ENCODE peak calls at places on chromosomes 13 and 19, in four cellular contexts. O is sigmoid colon; S is CD8-positive, alpha-beta T cell; P is cardiac muscle cell. T is an unnamed sample. For H3K9me3, the result is how much of the 10 kb centered on the place peaks cover.

GRCh38 chr13:21124853-21125252 is 51.5 kb downstream of the SKA3 start:
- DNase-seq in O (no peak), S (no peak), P (peak), T (peak)

GRCh38 chr13:113152894-113153809 is 5.3 kb upstream of the PROZ start:
- DNase-seq in O (peak), S (peak), P (peak), T (peak)

GRCh38 chr13:75445717-75446529 is 36.0 kb downstream of the TBC1D4 start:
- DNase-seq in O (no peak), S (no peak), P (no peak), T (no peak)

GRCh38 chr13:37443538-37443937 is 155.0 kb downstream of the POSTN start:
- DNase-seq in O (no peak), S (no peak), P (no peak), T (no peak)

GRCh38 chr13:25872871-25873607 is 178.8 kb downstream of the SHISA2 start:
- DNase-seq in O (no peak), S (no peak), P (peak), T (no peak)

GRCh38 chr19:38556521-38557174 is 61.1 kb downstream of the MAP4K1 start:
- DNase-seq in O (no peak), S (no peak), P (no peak), T (no peak)

GRCh38 chr13:79392882-79393563 is 13.0 kb downstream of the RBM26 start:
- DNase-seq in O (no peak), S (no peak), P (no peak), T (no peak)

GRCh38 chr19:19613456-19613855 is 5.0 kb downstream of the PBX4 start:
- DNase-seq in O (no peak), S (no peak), P (no peak), T (no peak)

GRCh38 chr13:42660367-42660965 is 86.5 kb downstream of the TNFSF11 start:
- DNase-seq in O (no peak), S (no peak), P (no peak), T (no peak)

GRCh38 chr19:6767357-6768235 is at the start of gene SH2D3A:
- DNase-seq in O (peak), S (peak), P (peak), T (peak)

GRCh38 chr19:6765738-6766356 is 1.4 kb downstream of the SH2D3A start:
- DNase-seq in O (no peak), S (no peak), P (no peak), T (no peak)

GRCh38 chr19:6768236-6768785 is 1.1 kb upstream of the SH2D3A start:
- DNase-seq in O (no peak), S (no peak), P (no peak), T (no peak)

GRCh38 chr19:6766357-6767080 is 716 bp downstream of the SH2D3A start:
- DNase-seq in O (no peak), S (no peak), P (no peak), T (no peak)

GRCh38 chr19:6767081-6767356 is 216 bp downstream of the SH2D3A start:
- DNase-seq in O (no peak), S (no peak), P (no peak), T (peak)
- H3K9me3 ChIP-seq in O (under half), S (under half), P (under half), T (under half)

DNA sequence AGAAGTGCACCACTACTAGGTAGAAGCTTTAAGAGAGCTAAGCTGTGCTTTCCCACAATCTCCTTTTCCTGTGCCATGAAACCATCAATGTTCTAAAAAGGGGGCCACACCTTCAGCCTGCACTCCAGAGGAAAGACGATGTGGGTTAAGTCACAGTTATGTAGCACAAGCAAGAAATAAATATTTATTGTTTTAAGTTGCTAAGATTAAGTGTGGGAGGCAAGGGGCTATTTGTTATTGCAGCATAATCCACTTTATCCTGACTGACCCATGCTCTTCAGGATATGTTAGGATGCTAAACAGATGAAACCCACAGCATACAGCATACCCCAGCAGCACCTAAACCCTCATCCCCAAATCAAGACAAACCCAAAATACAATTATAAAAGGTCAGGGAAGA is 64.7 kb downstream of the MBD3L2B start:
- DNase-seq in O (no peak), S (no peak), P (no peak), T (no peak)
- H3K9me3 ChIP-seq in O (under half), S (under half), P (under half), T (under half)

GRCh38 chr13:111920306-111920931 is 146.5 kb upstream of the SOX1 start:
- DNase-seq in O (no peak), S (no peak), P (no peak), T (no peak)
- H3K9me3 ChIP-seq in O (under half), S (under half), P (under half), T (under half)

GRCh38 chr19:27522223-27522622 is 1690.7 kb downstream of the UQCRFS1 start:
- DNase-seq in O (no peak), S (no peak), P (no peak), T (no peak)
- H3K9me3 ChIP-seq in O (under half), S (under half), P (under half), T (half or more)

GRCh38 chr19:15919243-15919642 is 15.1 kb downstream of the CYP4F11 start:
- DNase-seq in O (no peak), S (no peak), P (no peak), T (no peak)
- H3K9me3 ChIP-seq in O (under half), S (under half), P (under half), T (under half)

DNA sequence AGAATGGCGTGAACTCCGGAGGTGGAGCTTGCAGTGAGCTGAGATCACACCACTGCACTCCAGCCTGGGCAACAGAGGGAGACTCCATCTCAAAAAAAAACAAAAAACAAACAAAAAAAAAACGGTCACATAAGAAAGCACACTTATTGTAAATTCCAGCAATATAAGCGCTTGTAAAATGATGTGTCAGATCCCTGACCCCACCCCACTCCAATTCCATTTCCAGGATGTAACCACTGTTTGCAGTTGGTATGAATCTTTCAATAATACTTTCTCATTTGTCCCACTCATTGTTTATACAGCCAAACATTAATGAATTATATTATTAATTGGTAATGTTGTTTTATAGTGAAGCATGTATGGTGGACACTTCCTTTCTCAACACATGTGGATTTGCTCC is 15.9 kb upstream of the CEACAM1 start:
- DNase-seq in O (no peak), S (no peak), P (no peak), T (no peak)
- H3K9me3 ChIP-seq in O (under half), S (under half), P (under half), T (under half)